ENCODE peak calls at places on chromosomes 6 and 20, in six cellular contexts. Y is SK-N-SH, Q is cardiac muscle cell, X is psoas muscle, C is body of pancreas, K is mesenchymal stem cell. J is an unnamed sample.

GRCh38 chr6:43761666-43762409 is 8.2 kb upstream of the VEGFA start:
- DNase-seq in Y (no peak), Q (no peak), X (no peak), C (no peak), K (no peak), J (no peak)

GRCh38 chr6:158002951-158003853 is 21.5 kb downstream of the SYNJ2 start:
- DNase-seq in Q (no peak), Y (no peak), X (peak; percentile 74), K (peak; percentile 94), C (peak; percentile 27), J (peak; percentile 93)

GRCh38 chr6:152270301-152270925 is 366.7 kb downstream of the SYNE1 start:
- DNase-seq in K (peak; percentile 21), Y (no peak), C (no peak), Q (no peak), X (no peak), J (peak; percentile 45)

GRCh38 chr6:111812080-111813038 is 60.9 kb downstream of the FYN start:
- DNase-seq in Q (no peak), Y (no peak), X (no peak), K (no peak), C (no peak), J (no peak)

GRCh38 chr6:75201901-75202672 is 3.8 kb downstream of the COL12A1 start:
- DNase-seq in X (peak; percentile 71), Y (peak; percentile 11), C (peak; percentile 38), Q (peak; percentile 49), K (peak; percentile 62), J (peak; percentile 52)

GRCh38 chr6:96394727-96395126 is 126.9 kb upstream of the UFL1 start:
- DNase-seq in C (peak; percentile 12), Q (peak; percentile 38), Y (peak; percentile 26), X (no peak), K (no peak), J (no peak)

GRCh38 chr6:108838101-108838717 is 10.0 kb upstream of the ARMC2 start:
- DNase-seq in Q (peak; percentile 48), Y (no peak), C (peak; percentile 24), K (peak; percentile 24), X (no peak), J (no peak)

GRCh38 chr20:23132930-23133559 is 46.9 kb upstream of the CD93 start:
- DNase-seq in Q (no peak), Y (no peak), X (no peak), K (no peak), C (no peak), J (no peak)

GRCh38 chr6:125165256-125165655 is 11.7 kb downstream of the TPD52L1 start:
- DNase-seq in Q (no peak), K (no peak), X (no peak), Y (no peak), C (no peak), J (peak; percentile 13)

GRCh38 chr20:51383891-51384510 is 158.5 kb downstream of the NFATC2 start:
- DNase-seq in Y (no peak), C (no peak), K (no peak), Q (no peak), X (no peak), J (no peak)

GRCh38 chr6:34489229-34489805 is 23.4 kb downstream of the PACSIN1 start:
- DNase-seq in C (no peak), Y (no peak), Q (no peak), X (no peak), K (no peak), J (no peak)

GRCh38 chr6:159693894-159694545 is 979 bp upstream of the SOD2 start:
- DNase-seq in Q (peak; percentile 18), Y (no peak), C (peak; percentile 62), X (no peak), K (peak; percentile 71), J (peak; percentile 27)

GRCh38 chr6:3526962-3527796 is 70.3 kb upstream of the SLC22A23 start:
- DNase-seq in Y (no peak), Q (no peak), K (no peak), C (no peak), X (no peak), J (no peak)

GRCh38 chr6:17968081-17968518 is 19.3 kb downstream of the KIF13A start:
- DNase-seq in C (no peak), Y (no peak), K (peak; percentile 28), X (peak; percentile 64), Q (no peak), J (peak; percentile 28)

GRCh38 chr6:17712573-17712972 is 5.8 kb upstream of the NUP153 start:
- DNase-seq in X (no peak), C (no peak), Q (no peak), Y (no peak), K (peak; percentile 49), J (no peak)

GRCh38 chr20:20318318-20319161 is 49.4 kb upstream of the INSM1 start:
- DNase-seq in Y (no peak), K (no peak), C (no peak), X (no peak), Q (no peak), J (no peak)

GRCh38 chr6:39338406-39338805 is 15.9 kb upstream of the KCNK16 start:
- DNase-seq in C (no peak), Q (no peak), Y (no peak), X (no peak), K (no peak), J (no peak)

GRCh38 chr6:15623282-15624116 is 39.3 kb downstream of the DTNBP1 start:
- DNase-seq in X (no peak), Q (peak; percentile 42), K (peak; percentile 45), C (no peak), Y (no peak), J (peak; percentile 79)

GRCh38 chr6:136440187-136440582 is 110.0 kb downstream of the MAP7 start:
- DNase-seq in Q (no peak), X (no peak), K (no peak), Y (no peak), C (no peak), J (no peak)

GRCh38 chr6:148455225-148455624 is 112.6 kb downstream of the SASH1 start:
- DNase-seq in X (no peak), Y (no peak), Q (no peak), C (no peak), K (peak; percentile 51), J (no peak)

GRCh38 chr6:27867941-27868705 is 44.1 kb downstream of the OR2B2 start:
- DNase-seq in Y (no peak), X (no peak), Q (no peak), C (no peak), K (peak; percentile 30), J (no peak)

GRCh38 chr6:7721654-7722053 is 4.2 kb upstream of the BMP6 start:
- DNase-seq in K (peak; percentile 23), C (no peak), Y (peak; percentile 28), Q (no peak), X (no peak), J (peak; percentile 80)

GRCh38 chr6:44667226-44667625 is 279.7 kb downstream of the CDC5L start:
- DNase-seq in K (peak; percentile 80), Y (no peak), Q (no peak), X (no peak), C (no peak), J (peak; percentile 90)

GRCh38 chr6:20186981-20187380 is 25.3 kb downstream of the MBOAT1 start:
- DNase-seq in C (no peak), Q (no peak), K (no peak), Y (no peak), X (no peak), J (peak; percentile 83)

GRCh38 chr6:167666571-167667203 is 160.0 kb upstream of the AFDN start:
- DNase-seq in Q (no peak), X (no peak), C (no peak), Y (no peak), K (no peak), J (no peak)
- H3K9me3 ChIP-seq in Q (no peaks in the 10 kb centered on the region), X (no peaks in the 10 kb centered on the region), C (no peaks in the 10 kb centered on the region), Y (no peaks in the 10 kb centered on the region), K (no peaks in the 10 kb centered on the region), J (no peaks in the 10 kb centered on the region)

GRCh38 chr6:56685994-56686393 is 43.3 kb upstream of the DST start:
- DNase-seq in Y (peak; percentile 29), K (no peak), Q (no peak), X (no peak), C (no peak), J (no peak)
- H3K4me1 ChIP-seq in Y (peaks cover 19% of the 10 kb centered on the region), K (peaks cover 3% of the 10 kb centered on the region), Q (no peaks in the 10 kb centered on the region), X (peaks cover 53% of the 10 kb centered on the region), C (peaks cover 11% of the 10 kb centered on the region), J (peaks cover 55% of the 10 kb centered on the region)

DNA sequence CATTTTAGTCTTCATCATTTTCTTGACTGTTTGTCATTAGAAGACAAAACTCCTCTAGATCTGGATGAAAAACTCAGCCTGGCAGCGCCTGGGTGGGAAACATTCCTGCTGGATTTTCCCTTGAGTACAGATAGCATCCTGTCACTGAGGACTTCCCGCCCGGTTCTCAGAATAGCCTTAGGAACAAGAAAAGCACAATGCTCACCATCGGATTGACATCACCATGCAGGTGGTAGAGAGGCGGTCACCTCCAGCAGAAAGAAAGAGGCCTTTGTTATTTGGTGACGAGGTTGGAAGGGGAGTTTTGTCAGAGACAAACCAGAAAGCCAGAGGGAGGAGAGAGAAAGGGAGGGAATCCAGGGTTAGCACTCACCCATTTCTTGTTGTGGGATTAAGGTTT is 39.8 kb downstream of the KIF25 start:
- DNase-seq in K (peak; percentile 27), Q (no peak), X (no peak), C (peak; percentile 33), Y (no peak), J (no peak)
- H3K9me3 ChIP-seq in K (peaks cover 19% of the 10 kb centered on the region), Q (no peaks in the 10 kb centered on the region), X (peaks cover 14% of the 10 kb centered on the region), C (peaks cover 3% of the 10 kb centered on the region), Y (no peaks in the 10 kb centered on the region), J (peaks cover 36% of the 10 kb centered on the region)

GRCh38 chr20:62819494-62820174 is 2.8 kb downstream of the COL9A3 start:
- DNase-seq in X (no peak), C (no peak), Y (no peak), Q (no peak), K (no peak), J (peak; percentile 21)

GRCh38 chr20:62816879-62817873 is at the start of gene COL9A3:
- DNase-seq in K (no peak), Q (peak; percentile 42), C (peak; percentile 34), Y (peak; percentile 72), X (no peak), J (peak; percentile 46)

GRCh38 chr20:62820208-62820961 is 3.5 kb downstream of the COL9A3 start:
- DNase-seq in Q (no peak), X (no peak), Y (no peak), C (no peak), K (no peak), J (no peak)

GRCh38 chr20:62817975-62818591 is 1.2 kb downstream of the COL9A3 start:
- DNase-seq in Y (no peak), C (no peak), X (no peak), Q (no peak), K (no peak), J (no peak)

DNA sequence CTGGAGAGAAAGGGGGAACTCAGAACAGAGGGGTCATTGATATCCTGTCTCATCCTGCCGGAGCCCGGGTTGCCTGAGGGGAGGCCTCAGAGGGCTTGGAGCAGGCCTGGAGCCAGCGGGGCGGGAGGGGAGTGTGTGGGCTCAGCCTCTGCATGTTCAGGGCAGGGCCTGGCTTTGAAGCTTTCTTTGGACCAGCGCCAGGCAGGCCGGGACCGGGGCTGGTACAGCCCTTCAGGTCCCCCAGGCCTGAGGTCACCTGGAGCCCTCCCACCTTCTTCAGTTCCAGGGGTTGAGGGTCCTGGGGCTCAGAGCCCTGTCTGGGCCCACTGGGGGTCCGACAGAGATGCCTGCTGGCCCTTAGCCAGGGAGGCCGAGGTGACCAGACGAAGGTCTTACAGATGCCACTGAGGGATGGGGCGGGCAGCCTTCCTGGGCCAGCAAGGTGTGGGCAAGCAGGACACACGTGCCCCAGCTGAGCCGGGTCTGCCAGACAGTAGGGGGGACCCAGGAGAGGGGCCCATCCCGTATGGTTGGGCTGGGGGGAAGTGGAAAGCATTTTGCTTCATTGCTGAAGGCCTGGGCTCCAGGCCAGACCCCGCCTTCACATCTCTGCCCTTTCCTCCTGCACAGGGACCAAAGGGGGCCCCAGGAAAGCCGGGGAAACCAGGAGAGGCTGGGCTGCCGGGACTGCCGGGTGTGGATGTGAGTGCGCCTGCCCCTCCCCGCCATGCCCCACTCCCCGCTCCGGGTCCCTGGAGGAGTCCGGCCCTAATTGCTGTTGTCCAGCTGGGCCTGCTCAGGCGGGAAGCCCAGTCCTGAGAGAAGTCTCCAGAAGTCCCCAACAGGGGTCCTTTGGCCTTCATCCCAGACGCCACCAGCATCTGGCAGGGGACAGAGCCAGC is 2.0 kb downstream of the COL9A3 start:
- DNase-seq in C (peak; percentile 70), Q (peak; percentile 57), X (peak; percentile 76), K (no peak), Y (peak; percentile 92), J (peak; percentile 73)
- H3K4me1 ChIP-seq in C (peaks cover 63% of the 10 kb centered on the region), Q (peaks cover 7% of the 10 kb centered on the region), X (peaks cover 14% of the 10 kb centered on the region), K (peaks cover 57% of the 10 kb centered on the region), Y (peaks cover 73% of the 10 kb centered on the region), J (peaks cover 37% of the 10 kb centered on the region)

J was measured in adipocyte.